ENCODE peak calls at places on chromosomes 13 and 19, in eight cellular contexts. One of them, this sample, is unnamed.

GRCh38 chr19:2132191-2132590 is 19.2 kb downstream of the AP3D1 start:
- DNase-seq in right lobe of liver: no peak
- DNase-seq in lower leg skin: no peak
- DNase-seq in IMR-90: no peak
- DNase-seq in adrenal gland: no peak
- DNase-seq in uterus: no peak
- DNase-seq in heart left ventricle: no peak
- DNase-seq in stomach: no peak
- DNase-seq in this sample: no peak

GRCh38 chr19:18870531-18871172 is 25.3 kb downstream of the CERS1 start:
- DNase-seq in stomach: no peak
- DNase-seq in right lobe of liver: no peak
- DNase-seq in IMR-90: no peak
- DNase-seq in heart left ventricle: no peak
- DNase-seq in uterus: no peak
- DNase-seq in adrenal gland: no peak
- DNase-seq in lower leg skin: no peak
- DNase-seq in this sample: no peak

GRCh38 chr13:35854286-35854685 is 276.9 kb downstream of the DCLK1 start:
- DNase-seq in stomach: no peak
- DNase-seq in right lobe of liver: no peak
- DNase-seq in uterus: no peak
- DNase-seq in lower leg skin: no peak
- DNase-seq in IMR-90: no peak
- DNase-seq in adrenal gland: no peak
- DNase-seq in heart left ventricle: no peak
- DNase-seq in this sample: no peak

GRCh38 chr13:30145709-30146367 is 161.5 kb downstream of the KATNAL1 start:
- DNase-seq in stomach: no peak
- DNase-seq in heart left ventricle: no peak
- DNase-seq in uterus: no peak
- DNase-seq in IMR-90: no peak
- DNase-seq in lower leg skin: no peak
- DNase-seq in adrenal gland: no peak
- DNase-seq in right lobe of liver: no peak
- DNase-seq in this sample: no peak

GRCh38 chr19:20423381-20424207 is 142.0 kb downstream of the ZNF737 start:
- DNase-seq in uterus: peak
- DNase-seq in heart left ventricle: peak
- DNase-seq in right lobe of liver: peak
- DNase-seq in adrenal gland: peak
- DNase-seq in stomach: peak
- DNase-seq in lower leg skin: peak
- DNase-seq in IMR-90: peak
- DNase-seq in this sample: no peak

GRCh38 chr13:36571444-36571843 is 102.4 kb upstream of the SERTM1 start:
- DNase-seq in uterus: no peak
- DNase-seq in heart left ventricle: no peak
- DNase-seq in lower leg skin: no peak
- DNase-seq in adrenal gland: no peak
- DNase-seq in IMR-90: no peak
- DNase-seq in stomach: no peak
- DNase-seq in right lobe of liver: no peak
- DNase-seq in this sample: no peak

GRCh38 chr13:49439609-49440008 is 4.3 kb downstream of the CAB39L start:
- DNase-seq in adrenal gland: no peak
- DNase-seq in uterus: no peak
- DNase-seq in heart left ventricle: no peak
- DNase-seq in lower leg skin: no peak
- DNase-seq in right lobe of liver: no peak
- DNase-seq in IMR-90: no peak
- DNase-seq in stomach: no peak
- DNase-seq in this sample: no peak

GRCh38 chr13:60329221-60329983 is 67.6 kb upstream of the TDRD3 start:
- DNase-seq in stomach: peak
- DNase-seq in lower leg skin: no peak
- DNase-seq in IMR-90: peak
- DNase-seq in heart left ventricle: no peak
- DNase-seq in right lobe of liver: no peak
- DNase-seq in adrenal gland: no peak
- DNase-seq in uterus: no peak
- DNase-seq in this sample: peak

GRCh38 chr19:17394891-17395415 is 957 bp upstream of the CCDC194 start:
- DNase-seq in adrenal gland: peak
- DNase-seq in lower leg skin: no peak
- DNase-seq in uterus: peak
- DNase-seq in IMR-90: peak
- DNase-seq in right lobe of liver: peak
- DNase-seq in heart left ventricle: peak
- DNase-seq in stomach: peak
- DNase-seq in this sample: peak

GRCh38 chr19:5080030-5080644 is 111.2 kb downstream of the KDM4B start:
- DNase-seq in adrenal gland: peak
- DNase-seq in right lobe of liver: no peak
- DNase-seq in heart left ventricle: no peak
- DNase-seq in lower leg skin: no peak
- DNase-seq in uterus: no peak
- DNase-seq in IMR-90: no peak
- DNase-seq in stomach: no peak
- DNase-seq in this sample: no peak

GRCh38 chr19:43570174-43570791 is 5.0 kb downstream of the XRCC1 start:
- DNase-seq in IMR-90: no peak
- DNase-seq in heart left ventricle: no peak
- DNase-seq in right lobe of liver: no peak
- DNase-seq in adrenal gland: no peak
- DNase-seq in stomach: no peak
- DNase-seq in uterus: no peak
- DNase-seq in lower leg skin: no peak
- DNase-seq in this sample: no peak

GRCh38 chr13:20847298-20847697 is 55.2 kb downstream of the XPO4 start:
- DNase-seq in heart left ventricle: no peak
- DNase-seq in right lobe of liver: no peak
- DNase-seq in stomach: no peak
- DNase-seq in lower leg skin: no peak
- DNase-seq in IMR-90: no peak
- DNase-seq in adrenal gland: no peak
- DNase-seq in uterus: no peak
- DNase-seq in this sample: no peak

GRCh38 chr19:40242480-40242879 is 16.0 kb upstream of the CCNP start:
- DNase-seq in heart left ventricle: no peak
- DNase-seq in lower leg skin: no peak
- DNase-seq in stomach: no peak
- DNase-seq in adrenal gland: no peak
- DNase-seq in IMR-90: no peak
- DNase-seq in uterus: no peak
- DNase-seq in right lobe of liver: peak
- DNase-seq in this sample: no peak

GRCh38 chr19:33191501-33191900 is 2.6 kb upstream of the LRP3 start:
- DNase-seq in stomach: no peak
- DNase-seq in heart left ventricle: no peak
- DNase-seq in adrenal gland: no peak
- DNase-seq in IMR-90: no peak
- DNase-seq in right lobe of liver: no peak
- DNase-seq in uterus: no peak
- DNase-seq in lower leg skin: no peak
- DNase-seq in this sample: no peak

GRCh38 chr19:31270897-31271568 is 78.2 kb downstream of the TSHZ3 start:
- DNase-seq in stomach: no peak
- DNase-seq in right lobe of liver: peak
- DNase-seq in IMR-90: peak
- DNase-seq in lower leg skin: peak
- DNase-seq in adrenal gland: no peak
- DNase-seq in heart left ventricle: no peak
- DNase-seq in uterus: peak
- DNase-seq in this sample: no peak

GRCh38 chr19:41325947-41326706 is 16.2 kb downstream of the CCDC97 start:
- DNase-seq in adrenal gland: peak
- DNase-seq in stomach: no peak
- DNase-seq in uterus: no peak
- DNase-seq in right lobe of liver: no peak
- DNase-seq in IMR-90: peak
- DNase-seq in heart left ventricle: peak
- DNase-seq in lower leg skin: no peak
- DNase-seq in this sample: no peak

GRCh38 chr19:46381346-46381745 is 32.0 kb downstream of the CCDC8 start:
- DNase-seq in IMR-90: no peak
- DNase-seq in adrenal gland: peak
- DNase-seq in lower leg skin: no peak
- DNase-seq in heart left ventricle: no peak
- DNase-seq in stomach: no peak
- DNase-seq in uterus: no peak
- DNase-seq in right lobe of liver: no peak
- DNase-seq in this sample: no peak

GRCh38 chr13:46168341-46168740 is 13.6 kb downstream of the LCP1 start:
- DNase-seq in heart left ventricle: peak
- DNase-seq in IMR-90: no peak
- DNase-seq in adrenal gland: no peak
- DNase-seq in uterus: peak
- DNase-seq in right lobe of liver: peak
- DNase-seq in lower leg skin: peak
- DNase-seq in stomach: no peak
- DNase-seq in this sample: no peak

DNA sequence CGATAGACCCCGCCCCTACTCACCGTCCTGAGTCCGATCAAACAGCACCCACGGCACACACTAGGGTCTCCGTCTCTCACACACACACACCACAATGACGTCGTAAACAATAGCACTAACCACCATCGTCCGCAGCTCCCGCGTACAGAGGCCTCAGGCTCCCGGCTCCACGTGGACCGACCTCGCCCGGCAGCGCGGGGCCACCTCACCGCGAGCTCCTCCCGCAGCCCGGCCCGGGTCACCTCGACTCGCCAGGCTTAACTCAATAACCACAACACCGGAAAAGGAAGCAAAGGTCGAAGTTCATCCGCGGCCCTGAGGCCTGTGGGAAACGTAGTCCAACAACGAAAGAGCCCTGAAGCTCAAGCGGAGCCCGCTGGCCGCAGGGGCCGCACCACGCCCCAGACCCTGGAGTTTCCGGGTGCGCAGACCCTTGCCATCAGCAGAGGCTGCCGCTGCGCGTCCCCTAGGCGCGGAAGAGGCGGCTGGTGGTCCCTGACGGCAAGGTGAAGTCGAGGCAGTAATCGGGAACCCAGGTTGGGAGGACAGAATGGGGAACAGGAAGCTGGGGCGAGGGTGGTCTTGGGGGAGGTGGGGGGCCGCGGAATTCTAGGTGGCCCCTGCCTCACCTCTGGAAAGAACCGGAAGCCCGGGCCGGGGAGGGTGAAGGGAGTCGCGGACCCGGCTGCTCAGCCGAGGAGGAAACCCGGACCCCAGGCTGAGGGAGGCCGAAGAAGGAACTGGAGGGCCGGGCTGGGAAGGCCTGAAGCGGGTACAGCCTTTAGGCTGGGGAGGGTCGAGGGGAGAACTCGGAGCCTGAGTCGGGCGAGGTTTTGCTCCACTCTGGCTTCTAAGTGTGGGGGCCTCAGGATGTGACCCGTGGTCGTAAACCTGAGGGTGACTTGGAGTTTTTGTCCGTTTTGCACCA is at the start of gene ZNF529:
- DNase-seq in uterus: peak
- DNase-seq in heart left ventricle: peak
- DNase-seq in lower leg skin: peak
- DNase-seq in adrenal gland: peak
- DNase-seq in IMR-90: peak
- DNase-seq in right lobe of liver: peak
- DNase-seq in stomach: peak
- DNase-seq in this sample: peak
- TF ChIP-seq POLR2A in uterus: peak
- TF ChIP-seq POLR2A in heart left ventricle: peak
- TF ChIP-seq POLR2A in lower leg skin: peak
- TF ChIP-seq POLR2A in adrenal gland: peak
- TF ChIP-seq POLR2A in IMR-90: peak
- TF ChIP-seq POLR2A in right lobe of liver: peak
- TF ChIP-seq POLR2A in stomach: no peak
- TF ChIP-seq POLR2A in this sample: peak

GRCh38 chr19:3986260-3987041 is 1.2 kb upstream of the EEF2 start:
- DNase-seq in adrenal gland: peak
- DNase-seq in lower leg skin: no peak
- DNase-seq in stomach: peak
- DNase-seq in uterus: no peak
- DNase-seq in heart left ventricle: peak
- DNase-seq in right lobe of liver: no peak
- DNase-seq in IMR-90: peak
- DNase-seq in this sample: peak
- TF ChIP-seq POLR2A in adrenal gland: no peak
- TF ChIP-seq POLR2A in lower leg skin: no peak
- TF ChIP-seq POLR2A in stomach: no peak
- TF ChIP-seq POLR2A in uterus: no peak
- TF ChIP-seq POLR2A in heart left ventricle: no peak
- TF ChIP-seq POLR2A in right lobe of liver: no peak
- TF ChIP-seq POLR2A in IMR-90: no peak
- TF ChIP-seq POLR2A in this sample: no peak

GRCh38 chr13:113393572-113394503 is 29.9 kb upstream of the GRTP1 start:
- DNase-seq in adrenal gland: peak
- DNase-seq in uterus: peak
- DNase-seq in lower leg skin: peak
- DNase-seq in right lobe of liver: peak
- DNase-seq in heart left ventricle: peak
- DNase-seq in IMR-90: peak
- DNase-seq in stomach: peak
- DNase-seq in this sample: peak
- TF ChIP-seq POLR2A in adrenal gland: no peak
- TF ChIP-seq POLR2A in uterus: no peak
- TF ChIP-seq POLR2A in lower leg skin: no peak
- TF ChIP-seq POLR2A in right lobe of liver: peak
- TF ChIP-seq POLR2A in heart left ventricle: peak
- TF ChIP-seq POLR2A in IMR-90: no peak
- TF ChIP-seq POLR2A in stomach: no peak
- TF ChIP-seq POLR2A in this sample: peak

GRCh38 chr19:6866646-6867255 is 20.6 kb upstream of the ADGRE1 start:
- DNase-seq in heart left ventricle: no peak
- DNase-seq in adrenal gland: no peak
- DNase-seq in IMR-90: no peak
- DNase-seq in right lobe of liver: no peak
- DNase-seq in stomach: no peak
- DNase-seq in uterus: no peak
- DNase-seq in lower leg skin: no peak
- DNase-seq in this sample: no peak

GRCh38 chr19:6868341-6868740 is 19.0 kb upstream of the ADGRE1 start:
- DNase-seq in adrenal gland: no peak
- DNase-seq in lower leg skin: peak
- DNase-seq in right lobe of liver: no peak
- DNase-seq in IMR-90: no peak
- DNase-seq in uterus: no peak
- DNase-seq in stomach: no peak
- DNase-seq in heart left ventricle: peak
- DNase-seq in this sample: no peak

GRCh38 chr19:6861683-6862286 is 25.6 kb upstream of the ADGRE1 start:
- DNase-seq in heart left ventricle: no peak
- DNase-seq in lower leg skin: no peak
- DNase-seq in stomach: no peak
- DNase-seq in IMR-90: no peak
- DNase-seq in adrenal gland: no peak
- DNase-seq in right lobe of liver: no peak
- DNase-seq in uterus: no peak
- DNase-seq in this sample: no peak

GRCh38 chr19:6865849-6866248 is 21.5 kb upstream of the ADGRE1 start:
- DNase-seq in adrenal gland: no peak
- DNase-seq in IMR-90: no peak
- DNase-seq in right lobe of liver: no peak
- DNase-seq in heart left ventricle: no peak
- DNase-seq in uterus: no peak
- DNase-seq in stomach: no peak
- DNase-seq in lower leg skin: no peak
- DNase-seq in this sample: no peak

GRCh38 chr19:6862673-6863078 is 24.7 kb upstream of the ADGRE1 start:
- DNase-seq in uterus: peak
- DNase-seq in stomach: peak
- DNase-seq in heart left ventricle: peak
- DNase-seq in lower leg skin: peak
- DNase-seq in right lobe of liver: peak
- DNase-seq in adrenal gland: peak
- DNase-seq in IMR-90: peak
- DNase-seq in this sample: peak
- TF ChIP-seq POLR2A in uterus: no peak
- TF ChIP-seq POLR2A in stomach: no peak
- TF ChIP-seq POLR2A in heart left ventricle: no peak
- TF ChIP-seq POLR2A in lower leg skin: no peak
- TF ChIP-seq POLR2A in right lobe of liver: no peak
- TF ChIP-seq POLR2A in adrenal gland: no peak
- TF ChIP-seq POLR2A in IMR-90: no peak
- TF ChIP-seq POLR2A in this sample: no peak